ENCODE peak calls at places on chromosomes 2 and 18, in ten cellular contexts. N is pancreas; V is HAP-1; L is lower lobe of right lung; R is IMR-90; I is aorta; Y is right atrium auricular region; G is heart left ventricle; B is lung; U is effector memory CD4-positive, alpha-beta T cell. C is an unnamed sample.

GRCh38 chr2:221908518-221908917 is 336.4 kb upstream of the EPHA4 start:
- DNase-seq in N (no peak), V (no peak), L (no peak), R (no peak), I (no peak), Y (no peak), G (no peak), B (no peak), U (no peak), C (no peak)

GRCh38 chr2:232117413-232117812 is 155.9 kb downstream of the DIS3L2 start:
- DNase-seq in N (no peak), V (no peak), L (no peak), R (no peak), I (no peak), Y (no peak), G (no peak), B (no peak), U (no peak), C (no peak)

GRCh38 chr18:9612215-9612830 is 2.0 kb downstream of the PPP4R1 start:
- DNase-seq in N (peak; percentile 41), V (peak; percentile 44), L (no peak), R (peak; percentile 58), I (no peak), Y (no peak), G (no peak), B (peak; percentile 46), U (peak; percentile 29), C (no peak)

GRCh38 chr2:147177449-147177848 is 667.4 kb upstream of the ACVR2A start:
- DNase-seq in N (no peak), V (no peak), L (no peak), R (no peak), I (no peak), Y (no peak), G (no peak), B (no peak), U (no peak), C (no peak)

GRCh38 chr18:48992791-48993555 is 42.2 kb upstream of the SMAD7 start:
- DNase-seq in N (no peak), V (no peak), L (peak; percentile 62), R (no peak), I (no peak), Y (no peak), G (no peak), B (no peak), U (no peak), C (no peak)

GRCh38 chr2:28544915-28545589 is 49.2 kb downstream of the PLB1 start:
- DNase-seq in N (no peak), V (no peak), L (no peak), R (peak; percentile 15), I (no peak), Y (no peak), G (no peak), B (no peak), U (peak; percentile 10), C (no peak)

GRCh38 chr2:66574701-66575624 is 140.0 kb downstream of the MEIS1 start:
- DNase-seq in N (peak; percentile 84), V (peak; percentile 84), L (no peak), R (peak; percentile 91), I (peak; percentile 85), Y (peak; percentile 69), G (peak; percentile 61), B (peak; percentile 58), U (no peak), C (peak; percentile 77)

GRCh38 chr18:77320960-77321559 is 71.4 kb downstream of the GALR1 start:
- DNase-seq in N (no peak), V (no peak), L (no peak), R (no peak), I (no peak), Y (no peak), G (no peak), B (no peak), U (no peak), C (no peak)

GRCh38 chr2:146814971-146815370 is 1029.9 kb upstream of the ACVR2A start:
- DNase-seq in N (no peak), V (no peak), L (no peak), R (no peak), I (no peak), Y (no peak), G (no peak), B (no peak), U (no peak), C (no peak)

GRCh38 chr2:169743549-169743948 is 9.9 kb downstream of the KLHL23 start:
- DNase-seq in N (no peak), V (no peak), L (no peak), R (no peak), I (no peak), Y (no peak), G (no peak), B (no peak), U (no peak), C (no peak)

GRCh38 chr18:35515460-35516130 is 17.8 kb upstream of the INO80C start:
- DNase-seq in N (no peak), V (no peak), L (no peak), R (no peak), I (no peak), Y (peak; percentile 23), G (no peak), B (peak; percentile 21), U (no peak), C (no peak)

GRCh38 chr2:36483290-36483689 is 114.7 kb downstream of the FEZ2 start:
- DNase-seq in N (no peak), V (no peak), L (no peak), R (no peak), I (no peak), Y (no peak), G (no peak), B (no peak), U (no peak), C (no peak)
- H3K36me3 ChIP-seq in N (no peaks in the 10 kb centered on the region), V (peaks cover 19% of the 10 kb centered on the region), L (peaks cover 47% of the 10 kb centered on the region), R (peaks cover 36% of the 10 kb centered on the region), I (peaks cover 3% of the 10 kb centered on the region), Y (peaks cover 19% of the 10 kb centered on the region), G (peaks cover 60% of the 10 kb centered on the region), B (peaks cover 24% of the 10 kb centered on the region), U (no peaks in the 10 kb centered on the region), C (no peaks in the 10 kb centered on the region)

DNA sequence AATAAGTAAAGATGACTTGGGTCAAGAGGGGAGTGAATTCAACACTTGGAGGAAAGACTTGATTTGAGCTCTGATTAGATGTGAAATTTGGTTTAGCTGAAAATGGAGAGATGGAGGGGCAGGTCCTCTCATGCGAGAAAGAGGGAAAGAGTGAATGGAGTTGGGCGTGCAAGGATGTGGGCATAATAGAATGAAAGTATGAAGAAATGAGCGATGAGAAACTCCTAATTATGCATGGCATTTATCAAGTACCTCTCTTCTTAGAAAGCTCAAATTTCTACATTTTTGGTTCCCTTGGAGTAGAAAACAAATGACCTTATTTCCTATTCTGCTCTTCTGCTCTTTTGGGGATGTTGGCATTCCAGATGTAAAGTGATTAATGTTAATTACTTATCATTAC is 161.5 kb downstream of the PHLPP1 start:
- DNase-seq in N (no peak), V (no peak), L (no peak), R (no peak), I (no peak), Y (no peak), G (no peak), B (no peak), U (no peak), C (no peak)
- H3K4me1 ChIP-seq in N (peaks cover 7% of the 10 kb centered on the region), V (peaks cover 43% of the 10 kb centered on the region), L (peaks cover 23% of the 10 kb centered on the region), R (peaks cover 13% of the 10 kb centered on the region), I (peaks cover 3% of the 10 kb centered on the region), Y (peaks cover 29% of the 10 kb centered on the region), G (peaks cover 27% of the 10 kb centered on the region), B (peaks cover 2% of the 10 kb centered on the region), U (no peaks in the 10 kb centered on the region), C (peaks cover 16% of the 10 kb centered on the region)

GRCh38 chr2:144455979-144456378 is 63.9 kb downstream of the ZEB2 start:
- DNase-seq in N (no peak), V (no peak), L (no peak), R (no peak), I (no peak), Y (no peak), G (no peak), B (no peak), U (no peak), C (no peak)

GRCh38 chr2:144453486-144454158 is 66.3 kb downstream of the ZEB2 start:
- DNase-seq in N (no peak), V (no peak), L (no peak), R (peak; percentile 50), I (no peak), Y (no peak), G (no peak), B (no peak), U (no peak), C (no peak)

GRCh38 chr2:144456680-144457079 is 63.2 kb downstream of the ZEB2 start:
- DNase-seq in N (no peak), V (no peak), L (no peak), R (peak; percentile 97), I (no peak), Y (peak; percentile 73), G (no peak), B (no peak), U (no peak), C (peak; percentile 15)

GRCh38 chr2:144453039-144453336 is 66.9 kb downstream of the ZEB2 start:
- DNase-seq in N (no peak), V (no peak), L (no peak), R (peak; percentile 76), I (no peak), Y (no peak), G (no peak), B (no peak), U (no peak), C (no peak)

DNA sequence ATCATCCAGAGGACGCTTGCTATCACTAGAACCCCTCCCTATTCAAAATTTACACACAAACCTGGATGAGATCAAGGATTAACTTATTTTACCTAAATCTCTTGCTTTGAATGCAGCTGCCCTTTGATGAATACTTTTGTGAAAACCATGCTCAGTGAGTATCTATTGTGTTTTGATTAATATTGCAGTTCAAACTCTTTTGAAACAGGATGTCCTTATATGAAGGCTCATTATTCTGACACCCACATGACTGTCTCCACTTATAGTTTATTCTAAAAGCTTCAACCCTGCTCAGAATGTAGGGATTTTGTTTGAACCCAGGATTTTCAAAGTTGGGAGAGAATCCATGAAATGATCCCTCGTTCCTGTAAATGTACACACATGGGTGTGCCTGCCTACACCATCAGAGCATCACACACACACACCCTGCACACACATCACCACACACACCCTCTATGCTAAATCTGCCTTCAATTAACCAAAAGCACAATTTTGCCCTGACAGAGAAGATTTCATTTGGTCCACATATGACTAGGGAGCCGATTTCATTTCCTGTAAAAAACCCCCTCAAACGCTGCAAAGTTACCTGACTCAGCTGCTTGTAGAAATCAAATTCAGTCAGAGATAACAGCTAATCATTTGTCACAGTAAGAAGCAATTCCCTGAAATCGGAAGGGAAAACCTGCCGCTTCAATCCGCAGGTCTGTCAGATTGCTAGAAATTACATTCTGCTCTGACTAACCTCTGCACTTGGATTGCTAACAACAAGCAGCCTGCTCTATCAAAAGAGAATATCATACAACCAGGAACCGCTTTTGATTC is 65.2 kb downstream of the ZEB2 start:
- DNase-seq in N (no peak), V (no peak), L (no peak), R (peak; percentile 29), I (no peak), Y (no peak), G (no peak), B (no peak), U (no peak), C (no peak)
- H3K4me3 ChIP-seq in N (no peak overlapping the region), V (no peak overlapping the region), L (no peak overlapping the region), R (no peak overlapping the region), I (no peak overlapping the region), Y (no peak overlapping the region), G (no peak overlapping the region), B (no peak overlapping the region), U (no peak overlapping the region), C (no peak overlapping the region)

DNA sequence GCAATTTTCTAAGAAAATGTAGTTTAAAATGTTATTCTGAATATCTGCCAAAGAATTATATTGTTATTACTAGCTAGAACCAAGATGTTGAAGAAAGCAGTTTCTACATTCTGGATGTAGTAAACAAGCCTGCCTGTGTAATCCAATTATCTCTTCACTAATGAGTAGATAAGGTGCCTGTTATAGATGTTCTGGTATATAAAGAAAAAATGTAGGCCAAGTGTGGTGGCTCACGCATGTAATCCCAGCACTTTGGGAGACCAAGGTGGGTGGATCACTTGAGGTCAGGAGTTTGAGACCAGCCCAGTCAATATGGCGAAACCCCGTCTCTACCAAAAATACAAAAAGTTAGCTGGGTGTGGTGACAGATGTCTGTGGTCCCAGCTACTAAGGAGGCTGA is 28.9 kb downstream of the CD302 start:
- DNase-seq in N (no peak), V (no peak), L (no peak), R (no peak), I (no peak), Y (no peak), G (no peak), B (no peak), U (no peak), C (no peak)
- H3K36me3 ChIP-seq in N (peaks cover 3% of the 10 kb centered on the region), V (peaks cover 29% of the 10 kb centered on the region), L (peaks cover 63% of the 10 kb centered on the region), R (peaks cover 13% of the 10 kb centered on the region), I (no peaks in the 10 kb centered on the region), Y (peaks cover 36% of the 10 kb centered on the region), G (peaks cover 84% of the 10 kb centered on the region), B (peaks cover 8% of the 10 kb centered on the region), U (peaks cover 34% of the 10 kb centered on the region), C (no peaks in the 10 kb centered on the region)